ENCODE peak calls at places on chromosomes 7 and 10, in four cellular contexts. P is fibroblast of the conjunctiva, G is SJSA1, O is HFFc6. B is an unnamed sample.

GRCh38 chr7:84058311-84059076 is 136.1 kb downstream of the SEMA3A start:
- DNase-seq in P (no peak), G (no peak), O (peak; percentile 10), B (no peak)

GRCh38 chr10:86729677-86730076 is 26.7 kb upstream of the BMPR1A start:
- DNase-seq in P (no peak), G (no peak), O (no peak), B (no peak)

GRCh38 chr7:95578299-95578855 is 17.9 kb downstream of the PDK4 start:
- DNase-seq in P (no peak), G (no peak), O (no peak), B (no peak)

GRCh38 chr7:139989366-139990141 is 73.2 kb downstream of the PARP12 start:
- DNase-seq in P (no peak), G (no peak), O (no peak), B (no peak)

GRCh38 chr7:2051708-2052656 is 180.8 kb downstream of the MAD1L1 start:
- DNase-seq in P (no peak), G (no peak), O (no peak), B (no peak)

GRCh38 chr7:22622386-22622785 is 104.6 kb upstream of the IL6 start:
- DNase-seq in P (no peak), G (no peak), O (no peak), B (no peak)

GRCh38 chr10:12835709-12836108 is 165.8 kb downstream of the CCDC3 start:
- DNase-seq in P (no peak), G (no peak), O (no peak), B (no peak)

GRCh38 chr10:43268491-43268890 is 1.6 kb upstream of the RASGEF1A start:
- DNase-seq in P (no peak), G (no peak), O (no peak), B (no peak)

GRCh38 chr7:73646785-73647724 is 20.6 kb upstream of the VPS37D start:
- DNase-seq in P (no peak), G (no peak), O (no peak), B (no peak)

GRCh38 chr10:86260564-86260963 is 106.0 kb downstream of the GRID1 start:
- DNase-seq in P (no peak), G (peak; percentile 15), O (no peak), B (no peak)

B was measured in amygdala.